ENCODE peak calls at places on chromosomes 3 and 15, in four cellular contexts. M is adipocyte; R is stimulated activated CD4-positive, alpha-beta T cell treated with anti-CD3 and anti-CD28 coated beads, Interleukin-12 subunit alpha, Interleukin-12 subunit beta, amount 100 ng/mL, for 4 hours; Y is astrocyte. B is an unnamed sample.

GRCh38 chr15:98815207-98815606 is 166.9 kb downstream of the IGF1R start:
- DNase-seq in Y (no peak), R (no peak), M (no peak), B (no peak)

GRCh38 chr15:30877070-30877469 is 26.6 kb upstream of the FAN1 start:
- DNase-seq in Y (no peak), R (no peak), M (no peak), B (no peak)

GRCh38 chr3:149426325-149426724 is 48.2 kb upstream of the TM4SF4 start:
- DNase-seq in R (no peak), Y (no peak), M (no peak), B (no peak)

GRCh38 chr3:62718515-62719320 is 156.5 kb downstream of the CADPS start:
- DNase-seq in M (no peak), Y (peak; percentile 61), R (no peak), B (no peak)

GRCh38 chr15:50543556-50543955 is 2.9 kb downstream of the USP50 start:
- DNase-seq in Y (peak; percentile 14), R (no peak), M (no peak), B (no peak)

GRCh38 chr3:175392653-175393052 is 533.5 kb downstream of the NAALADL2 start:
- DNase-seq in R (no peak), Y (peak; percentile 93), M (no peak), B (peak; percentile 40)

GRCh38 chr3:13831386-13831996 is 48.4 kb downstream of the WNT7A start:
- DNase-seq in M (no peak), R (no peak), Y (no peak), B (no peak)

GRCh38 chr15:63601727-63602185 is 4.6 kb downstream of the FBXL22 start:
- DNase-seq in R (no peak), M (no peak), Y (no peak), B (no peak)

GRCh38 chr3:30354972-30355371 is 251.4 kb upstream of the TGFBR2 start:
- DNase-seq in Y (no peak), R (no peak), M (no peak), B (peak; percentile 31)

GRCh38 chr15:34059946-34060345 is 20.9 kb upstream of the AVEN start:
- DNase-seq in R (no peak), Y (no peak), M (no peak), B (no peak)

GRCh38 chr3:188975612-188976314 is 196.0 kb upstream of the TPRG1 start:
- DNase-seq in Y (no peak), M (no peak), R (no peak), B (no peak)

GRCh38 chr15:99113547-99114271 is 8.8 kb downstream of the SYNM start:
- DNase-seq in M (no peak), Y (no peak), R (no peak), B (no peak)

GRCh38 chr3:4678320-4678719 is 185.2 kb downstream of the ITPR1 start:
- DNase-seq in R (no peak), M (no peak), Y (no peak), B (no peak)

GRCh38 chr3:140493271-140493670 is 184.6 kb upstream of the TRIM42 start:
- DNase-seq in R (no peak), Y (no peak), M (no peak), B (no peak)

GRCh38 chr15:41115652-41116115 is 396 bp downstream of the INO80 start:
- DNase-seq in Y (peak; percentile 29), R (peak; percentile 73), M (peak; percentile 81), B (no peak)

GRCh38 chr15:33278816-33279612 is 31.8 kb upstream of the RYR3 start:
- DNase-seq in Y (peak; percentile 88), R (no peak), M (peak; percentile 86), B (peak; percentile 73)

GRCh38 chr3:13416002-13416793 is 3.9 kb downstream of the NUP210 start:
- DNase-seq in Y (no peak), M (no peak), R (no peak), B (no peak)

GRCh38 chr3:126621171-126621570 is 33.8 kb downstream of the TXNRD3 start:
- DNase-seq in Y (peak; percentile 31), R (no peak), M (peak; percentile 54), B (peak; percentile 45)

GRCh38 chr3:183446838-183447205 is 18.4 kb upstream of the MCF2L2 start:
- DNase-seq in Y (no peak), R (no peak), M (no peak), B (no peak)

GRCh38 chr15:80967991-80968510 is 21.6 kb downstream of the MESD start:
- DNase-seq in Y (no peak), R (no peak), M (no peak), B (no peak)

GRCh38 chr3:78924711-78925110 is 843.1 kb downstream of the ROBO1 start:
- DNase-seq in R (no peak), Y (no peak), M (no peak), B (no peak)

GRCh38 chr15:31463521-31464102 is 137.0 kb downstream of the KLF13 start:
- DNase-seq in R (no peak), Y (no peak), M (no peak), B (no peak)

GRCh38 chr3:131716943-131717342 is 214.2 kb upstream of the MRPL3 start:
- DNase-seq in R (no peak), M (no peak), Y (no peak), B (no peak)

GRCh38 chr3:114152519-114153151 is 26.2 kb downstream of the DRD3 start:
- DNase-seq in R (peak; percentile 87), M (peak; percentile 89), Y (peak; percentile 68), B (peak; percentile 24)

GRCh38 chr15:50146661-50147060 is 27.6 kb upstream of the ATP8B4 start:
- DNase-seq in R (no peak), M (no peak), Y (no peak), B (no peak)

GRCh38 chr3:131224886-131225550 is 156.6 kb upstream of the NUDT16 start:
- DNase-seq in Y (peak; percentile 52), R (no peak), M (no peak), B (peak; percentile 43)

GRCh38 chr3:100665230-100665629 is 44.1 kb upstream of the TFG start:
- DNase-seq in Y (no peak), R (no peak), M (no peak), B (no peak)

GRCh38 chr3:125591116-125591755 is 4.1 kb downstream of the OSBPL11 start:
- DNase-seq in M (no peak), R (no peak), Y (no peak), B (no peak)

GRCh38 chr15:31471731-31472430 is 145.2 kb downstream of the KLF13 start:
- DNase-seq in Y (peak; percentile 97), M (peak; percentile 92), R (no peak), B (peak; percentile 68)

GRCh38 chr3:142981901-142982773 is 18.7 kb upstream of the PAQR9 start:
- DNase-seq in M (no peak), Y (no peak), R (no peak), B (no peak)

GRCh38 chr3:9870978-9871377 is 9.1 kb downstream of the CIDEC start:
- DNase-seq in Y (peak; percentile 58), M (peak; percentile 82), R (no peak), B (no peak)

GRCh38 chr3:115804722-115805121 is 181.4 kb downstream of the GAP43 start:
- DNase-seq in R (no peak), M (peak; percentile 91), Y (peak; percentile 90), B (peak; percentile 74)

GRCh38 chr3:13016083-13016725 is 57.0 kb downstream of the IQSEC1 start:
- DNase-seq in M (no peak), Y (no peak), R (no peak), B (no peak)

GRCh38 chr3:159859836-159860235 is 128.8 kb upstream of the IL12A start:
- DNase-seq in M (no peak), R (no peak), Y (no peak), B (no peak)

GRCh38 chr3:64143399-64144130 is 81.7 kb downstream of the PRICKLE2 start:
- DNase-seq in R (no peak), M (peak; percentile 64), Y (peak; percentile 85), B (peak; percentile 65)